ENCODE peak calls at places on chromosome 16, in six cellular contexts. B, D, G, Y, E and H are unnamed samples.

GRCh38 chr16:74999683-75000480 is 1.1 kb downstream of the ZNRF1 start:
- DNase-seq in D (peak; percentile 47), G (no peak), B (peak; percentile 85), Y (no peak), E (peak; percentile 44), H (peak; percentile 54)

GRCh38 chr16:11848842-11849241 is 2.5 kb downstream of the RSL1D1 start:
- DNase-seq in G (no peak), B (no peak), E (no peak), D (no peak), Y (no peak), H (no peak)

GRCh38 chr16:49441366-49441780 is 67.8 kb downstream of the C16orf78 start:
- DNase-seq in E (no peak), G (peak; percentile 71), D (peak; percentile 78), Y (no peak), B (peak; percentile 68), H (peak; percentile 74)

GRCh38 chr16:27127293-27127692 is 60.6 kb downstream of the C16orf82 start:
- DNase-seq in Y (no peak), E (no peak), B (no peak), D (no peak), G (no peak), H (no peak)

GRCh38 chr16:12907670-12908233 is 6.4 kb downstream of the SHISA9 start:
- DNase-seq in G (no peak), D (no peak), Y (peak; percentile 24), E (peak; percentile 22), B (no peak), H (no peak)

GRCh38 chr16:48499822-48500440 is 110.0 kb downstream of the N4BP1 start:
- DNase-seq in D (no peak), E (no peak), G (no peak), B (no peak), Y (no peak), H (no peak)

GRCh38 chr16:51994597-51994996 is 552.3 kb downstream of the TOX3 start:
- DNase-seq in B (no peak), E (peak; percentile 37), D (no peak), G (no peak), Y (no peak), H (no peak)

GRCh38 chr16:68028996-68029395 is 5.9 kb downstream of the DUS2 start:
- DNase-seq in G (no peak), E (no peak), Y (no peak), B (no peak), D (no peak), H (no peak)

GRCh38 chr16:24850289-24850931 is 4.6 kb downstream of the SLC5A11 start:
- DNase-seq in G (no peak), B (no peak), D (no peak), Y (no peak), E (no peak), H (no peak)

GRCh38 chr16:29765167-29766032 is 12.7 kb upstream of the ZG16 start:
- DNase-seq in Y (no peak), G (no peak), B (no peak), E (peak; percentile 92), D (no peak), H (no peak)

GRCh38 chr16:24005577-24005976 is 169.8 kb downstream of the PRKCB start:
- DNase-seq in Y (no peak), D (no peak), E (no peak), B (no peak), G (no peak), H (no peak)

GRCh38 chr16:85146922-85147651 is 34.8 kb upstream of the CIBAR2 start:
- DNase-seq in G (no peak), D (no peak), Y (no peak), E (no peak), B (no peak), H (no peak)
- TF ChIP-seq TAF1 in G (no peak), D (no peak), Y (no peak), E (no peak), B (no peak), H (no peak)

GRCh38 chr16:57464523-57464922 is 2.0 kb downstream of the POLR2C start:
- DNase-seq in E (no peak), Y (no peak), B (no peak), D (no peak), G (no peak), H (no peak)

GRCh38 chr16:57462978-57463362 is 491 bp downstream of the POLR2C start:
- DNase-seq in B (no peak), D (no peak), Y (no peak), G (no peak), E (no peak), H (no peak)

GRCh38 chr16:57468346-57468745 is 5.9 kb downstream of the POLR2C start:
- DNase-seq in D (no peak), G (no peak), Y (no peak), E (no peak), B (no peak), H (no peak)

GRCh38 chr16:57462209-57462977 is at the start of gene POLR2C:
- DNase-seq in D (peak; percentile 94), G (peak; percentile 37), B (peak; percentile 95), Y (peak; percentile 89), E (peak; percentile 80), H (peak; percentile 94)
- TF ChIP-seq POLR2A in D (peak; percentile 99), G (peak; percentile 100), B (peak; percentile 96), Y (peak; percentile 97), E (peak; percentile 99), H (peak; percentile 99)

GRCh38 chr16:77949445-77949844 is 72.9 kb upstream of the CLEC3A start:
- DNase-seq in E (no peak), Y (no peak), G (no peak), B (no peak), D (no peak), H (no peak)

GRCh38 chr16:77956231-77956630 is 66.1 kb upstream of the CLEC3A start:
- DNase-seq in D (no peak), Y (no peak), E (no peak), G (no peak), B (no peak), H (no peak)

GRCh38 chr16:77960771-77961170 is 61.6 kb upstream of the CLEC3A start:
- DNase-seq in E (no peak), D (no peak), Y (no peak), B (no peak), G (no peak), H (no peak)

GRCh38 chr16:77951788-77952187 is 70.6 kb upstream of the CLEC3A start:
- DNase-seq in D (peak; percentile 20), Y (peak; percentile 30), G (peak; percentile 21), E (peak; percentile 50), B (no peak), H (no peak)

DNA sequence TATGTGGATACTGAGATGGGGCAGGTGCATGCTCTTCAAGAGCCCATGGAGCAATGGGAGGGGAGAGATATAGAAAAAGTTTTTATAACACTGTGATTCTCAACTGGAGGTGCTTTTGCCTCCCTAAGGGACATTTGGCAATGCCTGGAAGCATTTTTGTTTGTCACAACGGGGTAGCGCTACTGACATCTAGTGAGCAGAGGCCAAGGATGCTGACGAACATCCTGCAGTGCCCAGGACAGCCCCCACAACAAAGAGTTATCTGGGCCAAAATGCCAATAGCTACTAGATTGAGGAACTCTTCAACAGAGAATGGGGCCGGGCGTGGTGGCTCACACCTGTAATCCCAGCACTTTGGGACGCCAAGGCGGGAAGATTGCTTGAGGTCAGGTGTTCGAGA is 67.2 kb upstream of the CLEC3A start:
- DNase-seq in Y (no peak), B (no peak), E (no peak), G (no peak), D (no peak), H (no peak)
- TF ChIP-seq TAF1 in Y (no peak), B (no peak), E (no peak), G (no peak), D (no peak), H (no peak)

GRCh38 chr16:88421301-88421700 is 31.8 kb upstream of the ZFPM1 start:
- DNase-seq in D (no peak), B (no peak), E (no peak), G (no peak), Y (no peak), H (no peak)
- TF ChIP-seq POLR2A in D (no peak), B (no peak), E (no peak), G (no peak), Y (no peak), H (no peak)

DNA sequence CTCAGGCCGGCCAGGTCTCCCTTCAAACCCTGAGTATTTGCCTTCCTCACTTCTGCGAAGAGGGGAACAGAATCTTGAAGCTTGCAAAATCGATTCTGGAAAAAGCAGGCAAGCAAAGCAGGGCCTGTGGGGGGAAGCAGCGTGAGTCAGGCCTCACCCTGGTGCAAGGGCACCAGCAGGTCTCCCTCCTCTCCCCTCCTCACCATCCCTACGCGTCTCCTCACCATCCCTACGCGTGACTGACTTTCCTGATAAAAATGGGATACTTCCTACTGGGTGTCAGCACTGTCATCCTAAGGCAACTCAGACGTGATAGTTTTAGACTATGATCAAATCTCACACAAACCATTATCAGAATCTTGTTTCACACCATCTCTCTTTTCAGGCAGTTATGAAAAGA is 12.1 kb downstream of the CMTM3 start:
- DNase-seq in B (no peak), D (no peak), G (no peak), E (no peak), Y (no peak), H (no peak)
- TF ChIP-seq TAF1 in B (no peak), D (no peak), G (no peak), E (no peak), Y (no peak), H (no peak)

GRCh38 chr16:71282943-71283342 is 6.3 kb downstream of the CMTR2 start:
- DNase-seq in E (no peak), D (no peak), B (no peak), Y (no peak), G (no peak), H (no peak)
- TF ChIP-seq POLR2A in E (no peak), D (no peak), B (no peak), Y (no peak), G (no peak), H (no peak)

GRCh38 chr16:1079341-1079740 is 6.8 kb downstream of the SSTR5 start:
- DNase-seq in G (no peak), Y (no peak), B (no peak), E (no peak), D (no peak), H (no peak)

GRCh38 chr16:1077877-1078578 is 5.5 kb downstream of the SSTR5 start:
- DNase-seq in B (no peak), D (no peak), G (no peak), E (no peak), Y (no peak), H (no peak)

GRCh38 chr16:1079786-1080525 is 7.4 kb downstream of the SSTR5 start:
- DNase-seq in E (no peak), Y (no peak), D (no peak), B (no peak), G (no peak), H (no peak)

GRCh38 chr16:1076801-1077576 is 4.4 kb downstream of the SSTR5 start:
- DNase-seq in D (no peak), E (peak; percentile 68), B (no peak), Y (no peak), G (no peak), H (no peak)

GRCh38 chr16:1078579-1079021 is 6.1 kb downstream of the SSTR5 start:
- DNase-seq in G (no peak), Y (no peak), D (no peak), E (peak; percentile 91), B (no peak), H (no peak)
- TF ChIP-seq TAF1 in G (no peak), Y (no peak), D (no peak), E (peak; percentile 57), B (no peak), H (no peak)